ENCODE peak calls at places on chromosomes 16 and 17, in eight cellular contexts. Q is H9; U is CD8-positive, alpha-beta memory T cell; D is heart left ventricle; E is RWPE2; W is CD4-positive, alpha-beta memory T cell; C is T-helper 17 cell; L is upper lobe of right lung. S is an unnamed sample.

GRCh38 chr17:43556292-43556691 is 10.2 kb upstream of the ETV4 start:
- DNase-seq in D (no peak), Q (no peak), E (no peak), L (peak; percentile 66), C (no peak), W (no peak), U (no peak), S (peak; percentile 54)

GRCh38 chr17:20797292-20797691 is 217.8 kb downstream of the CDRT15L2 start:
- DNase-seq in U (no peak), Q (no peak), D (no peak), E (no peak), W (no peak), L (no peak), C (no peak), S (no peak)

GRCh38 chr17:42362245-42362961 is 25.8 kb downstream of the STAT3 start:
- DNase-seq in E (no peak), C (no peak), D (no peak), W (no peak), Q (no peak), L (peak; percentile 66), U (no peak), S (no peak)

GRCh38 chr17:79664925-79665738 is 54.3 kb upstream of the RBFOX3 start:
- DNase-seq in U (no peak), Q (peak; percentile 82), D (peak; percentile 79), E (no peak), L (peak; percentile 88), C (no peak), W (no peak), S (peak; percentile 86)

GRCh38 chr17:12463102-12463501 is 202.6 kb upstream of the MYOCD start:
- DNase-seq in W (no peak), C (no peak), U (no peak), E (no peak), Q (no peak), D (no peak), L (no peak), S (no peak)

GRCh38 chr17:63519972-63520882 is 2.9 kb upstream of the KCNH6 start:
- DNase-seq in U (no peak), E (no peak), L (no peak), W (no peak), D (peak; percentile 36), Q (no peak), C (no peak), S (no peak)

GRCh38 chr17:40432864-40433528 is 10.3 kb upstream of the IGFBP4 start:
- DNase-seq in Q (peak; percentile 30), D (no peak), C (no peak), L (peak; percentile 47), E (peak; percentile 4), U (no peak), W (no peak), S (peak; percentile 77)

GRCh38 chr17:71527311-71527710 is 593.5 kb upstream of the SOX9 start:
- DNase-seq in C (no peak), W (no peak), Q (no peak), D (no peak), L (no peak), E (no peak), U (no peak), S (no peak)

GRCh38 chr17:81052199-81052997 is 17.4 kb downstream of the BAIAP2 start:
- DNase-seq in Q (peak; percentile 51), L (no peak), W (no peak), U (no peak), D (no peak), C (no peak), E (no peak), S (no peak)

GRCh38 chr17:28406478-28406824 is 439 bp upstream of the SLC46A1 start:
- DNase-seq in L (peak; percentile 49), E (no peak), U (no peak), D (no peak), C (no peak), W (no peak), Q (peak; percentile 70), S (no peak)

GRCh38 chr16:65202461-65202860 is 80.6 kb upstream of the CDH11 start:
- DNase-seq in C (no peak), W (no peak), D (no peak), Q (no peak), U (no peak), L (no peak), E (no peak), S (no peak)

GRCh38 chr17:82242698-82242976 is 13.8 kb downstream of the SLC16A3 start:
- DNase-seq in D (peak; percentile 59), W (no peak), E (peak; percentile 72), U (no peak), C (no peak), Q (no peak), L (no peak), S (peak; percentile 77)

GRCh38 chr16:4477966-4478365 is 1.8 kb downstream of the HMOX2 start:
- DNase-seq in U (no peak), L (no peak), Q (no peak), W (no peak), C (no peak), D (no peak), E (no peak), S (no peak)

GRCh38 chr17:29116652-29117439 is 63.4 kb downstream of the MYO18A start:
- DNase-seq in W (peak; percentile 66), E (no peak), L (peak; percentile 91), D (peak; percentile 91), Q (peak; percentile 93), U (peak; percentile 77), C (peak; percentile 73), S (peak; percentile 83)

GRCh38 chr16:16790597-16790996 is 411.7 kb downstream of the NPIPA7 start:
- DNase-seq in C (no peak), D (no peak), W (no peak), E (no peak), U (no peak), L (no peak), Q (no peak), S (no peak)
- H3K9me3 ChIP-seq in C (no peaks in the 10 kb centered on the region), D (peaks cover 20% of the 10 kb centered on the region), W (no peaks in the 10 kb centered on the region), E (no peaks in the 10 kb centered on the region), U (no peaks in the 10 kb centered on the region), L (peaks cover 14% of the 10 kb centered on the region), Q (no peaks in the 10 kb centered on the region), S (peaks cover 4% of the 10 kb centered on the region)

GRCh38 chr16:35750701-35751104 is 2291.3 kb downstream of the TP53TG3F start:
- DNase-seq in C (no peak), Q (no peak), W (no peak), E (no peak), U (no peak), L (no peak), D (no peak), S (no peak)
- H3K9me3 ChIP-seq in C (no peaks in the 10 kb centered on the region), Q (peaks cover 94% of the 10 kb centered on the region), W (no peaks in the 10 kb centered on the region), E (peaks cover 15% of the 10 kb centered on the region), U (no peaks in the 10 kb centered on the region), L (no peaks in the 10 kb centered on the region), D (no peaks in the 10 kb centered on the region), S (no peaks in the 10 kb centered on the region)

GRCh38 chr16:10410469-10410868 is 24.6 kb downstream of the ATF7IP2 start:
- DNase-seq in U (no peak), D (no peak), L (no peak), C (no peak), W (no peak), E (no peak), Q (no peak), S (no peak)

GRCh38 chr16:10402975-10403374 is 17.1 kb downstream of the ATF7IP2 start:
- DNase-seq in D (no peak), E (no peak), Q (no peak), U (no peak), L (no peak), C (no peak), W (no peak), S (no peak)

GRCh38 chr16:10408824-10409381 is 23.0 kb downstream of the ATF7IP2 start:
- DNase-seq in U (no peak), C (no peak), D (no peak), Q (no peak), E (no peak), W (no peak), L (no peak), S (no peak)

GRCh38 chr16:10405386-10405939 is 19.6 kb downstream of the ATF7IP2 start:
- DNase-seq in W (no peak), L (no peak), C (no peak), E (no peak), U (no peak), Q (no peak), D (no peak), S (no peak)
- H3K9me3 ChIP-seq in W (peaks cover 21% of the 10 kb centered on the region), L (peaks cover 40% of the 10 kb centered on the region), C (peaks cover 3% of the 10 kb centered on the region), E (peaks cover 5% of the 10 kb centered on the region), U (peaks cover 32% of the 10 kb centered on the region), Q (peaks cover 4% of the 10 kb centered on the region), D (peaks cover 48% of the 10 kb centered on the region), S (peaks cover 7% of the 10 kb centered on the region)

GRCh38 chr17:70107441-70107840 is 32.4 kb downstream of the KCNJ16 start:
- DNase-seq in Q (no peak), U (no peak), E (no peak), W (no peak), L (no peak), D (no peak), C (no peak), S (no peak)

GRCh38 chr17:70109497-70109896 is 34.5 kb downstream of the KCNJ16 start:
- DNase-seq in Q (no peak), U (no peak), D (no peak), E (no peak), W (no peak), C (no peak), L (no peak), S (no peak)

GRCh38 chr17:70106551-70106950 is 31.5 kb downstream of the KCNJ16 start:
- DNase-seq in Q (no peak), D (no peak), E (no peak), L (no peak), W (no peak), C (no peak), U (no peak), S (no peak)

GRCh38 chr17:70110443-70110880 is 35.4 kb downstream of the KCNJ16 start:
- DNase-seq in U (no peak), W (no peak), C (no peak), D (no peak), E (no peak), L (no peak), Q (no peak), S (no peak)

DNA sequence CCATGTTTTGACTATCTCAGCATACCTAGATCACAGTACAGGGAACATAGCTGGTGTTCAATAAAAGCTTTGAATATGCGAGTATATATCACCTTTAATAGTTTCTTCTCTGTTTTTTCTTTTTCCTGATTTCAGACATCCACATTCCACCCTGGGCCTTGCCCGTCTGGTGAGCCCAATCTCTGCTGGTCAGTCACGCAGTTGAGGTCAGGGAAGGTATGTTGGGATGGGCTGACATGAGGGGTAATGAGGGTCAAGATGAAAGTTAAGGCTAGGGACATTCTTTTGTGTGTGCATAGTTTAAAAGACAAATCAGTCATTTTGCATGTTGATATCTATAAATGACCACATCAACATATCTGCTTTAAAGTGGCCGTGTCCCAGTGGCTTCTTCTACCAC is 33.1 kb downstream of the KCNJ16 start:
- DNase-seq in D (no peak), W (no peak), L (no peak), Q (no peak), E (no peak), C (no peak), U (no peak), S (no peak)
- H3K9me3 ChIP-seq in D (no peaks in the 10 kb centered on the region), W (no peaks in the 10 kb centered on the region), L (no peaks in the 10 kb centered on the region), Q (no peaks in the 10 kb centered on the region), E (no peaks in the 10 kb centered on the region), C (no peaks in the 10 kb centered on the region), U (no peaks in the 10 kb centered on the region), S (no peaks in the 10 kb centered on the region)

DNA sequence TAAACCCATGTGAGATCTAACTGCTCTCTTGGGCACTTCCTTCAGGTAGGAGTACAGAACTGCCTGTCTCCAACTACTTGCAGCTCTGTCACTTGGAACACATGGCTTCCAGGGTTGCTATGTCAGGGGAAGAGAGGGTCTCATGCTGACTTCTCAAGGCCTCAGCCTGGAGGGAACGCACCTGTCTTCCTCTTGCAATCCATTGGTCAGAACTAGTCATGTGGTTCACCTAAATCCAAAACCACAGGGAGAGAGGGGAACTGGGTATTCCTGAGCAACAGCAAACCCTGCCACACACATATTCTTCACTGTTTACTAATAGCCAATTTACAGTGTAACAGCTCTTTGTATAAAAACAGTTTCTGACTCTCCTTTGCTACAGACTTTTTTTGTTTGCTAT is 206.1 kb downstream of the KCNJ2 start:
- DNase-seq in Q (peak; percentile 49), D (no peak), W (no peak), U (no peak), L (no peak), C (no peak), E (no peak), S (no peak)
- H3K9me3 ChIP-seq in Q (no peaks in the 10 kb centered on the region), D (no peaks in the 10 kb centered on the region), W (no peaks in the 10 kb centered on the region), U (no peaks in the 10 kb centered on the region), L (no peaks in the 10 kb centered on the region), C (no peaks in the 10 kb centered on the region), E (no peaks in the 10 kb centered on the region), S (no peaks in the 10 kb centered on the region)